ENCODE peak calls at places on chromosomes 5 and 9, in six cellular contexts. One of them, this sample, is unnamed.

GRCh38 chr5:112143684-112144083 is 275.4 kb downstream of the EPB41L4A start:
- DNase-seq in iPS DF 6.9: no peak
- DNase-seq in gastrocnemius medialis: no peak
- DNase-seq in neuronal stem cell: no peak
- DNase-seq in right atrium auricular region: no peak
- DNase-seq in CD4-positive, alpha-beta memory T cell: no peak
- DNase-seq in this sample: no peak

GRCh38 chr9:78507008-78507407 is 210.1 kb downstream of the PSAT1 start:
- DNase-seq in iPS DF 6.9: no peak
- DNase-seq in CD4-positive, alpha-beta memory T cell: no peak
- DNase-seq in neuronal stem cell: peak
- DNase-seq in right atrium auricular region: no peak
- DNase-seq in gastrocnemius medialis: no peak
- DNase-seq in this sample: no peak

GRCh38 chr9:20376042-20376441 is 246.3 kb downstream of the MLLT3 start:
- DNase-seq in CD4-positive, alpha-beta memory T cell: no peak
- DNase-seq in right atrium auricular region: no peak
- DNase-seq in gastrocnemius medialis: no peak
- DNase-seq in iPS DF 6.9: no peak
- DNase-seq in neuronal stem cell: no peak
- DNase-seq in this sample: no peak

GRCh38 chr9:98380065-98380681 is 124.7 kb upstream of the TBC1D2 start:
- DNase-seq in iPS DF 6.9: peak
- DNase-seq in CD4-positive, alpha-beta memory T cell: no peak
- DNase-seq in neuronal stem cell: no peak
- DNase-seq in gastrocnemius medialis: no peak
- DNase-seq in right atrium auricular region: no peak
- DNase-seq in this sample: no peak

GRCh38 chr5:141100243-141100805 is at the start of gene PCDHB3:
- DNase-seq in neuronal stem cell: no peak
- DNase-seq in iPS DF 6.9: peak
- DNase-seq in right atrium auricular region: no peak
- DNase-seq in CD4-positive, alpha-beta memory T cell: peak
- DNase-seq in gastrocnemius medialis: no peak
- DNase-seq in this sample: no peak

GRCh38 chr5:127447822-127448221 is 69.6 kb upstream of the PRRC1 start:
- DNase-seq in iPS DF 6.9: no peak
- DNase-seq in right atrium auricular region: no peak
- DNase-seq in neuronal stem cell: no peak
- DNase-seq in gastrocnemius medialis: no peak
- DNase-seq in CD4-positive, alpha-beta memory T cell: no peak
- DNase-seq in this sample: no peak

GRCh38 chr9:129863059-129863690 is 27.9 kb downstream of the USP20 start:
- DNase-seq in gastrocnemius medialis: no peak
- DNase-seq in neuronal stem cell: no peak
- DNase-seq in iPS DF 6.9: no peak
- DNase-seq in right atrium auricular region: no peak
- DNase-seq in CD4-positive, alpha-beta memory T cell: peak
- DNase-seq in this sample: peak

GRCh38 chr5:66840527-66841013 is 244.4 kb downstream of the MAST4 start:
- DNase-seq in iPS DF 6.9: no peak
- DNase-seq in CD4-positive, alpha-beta memory T cell: no peak
- DNase-seq in right atrium auricular region: no peak
- DNase-seq in gastrocnemius medialis: no peak
- DNase-seq in neuronal stem cell: no peak
- DNase-seq in this sample: no peak

GRCh38 chr9:134955801-134956200 is 38.1 kb upstream of the FCN1 start:
- DNase-seq in gastrocnemius medialis: no peak
- DNase-seq in iPS DF 6.9: no peak
- DNase-seq in right atrium auricular region: no peak
- DNase-seq in CD4-positive, alpha-beta memory T cell: no peak
- DNase-seq in neuronal stem cell: no peak
- DNase-seq in this sample: no peak

DNA sequence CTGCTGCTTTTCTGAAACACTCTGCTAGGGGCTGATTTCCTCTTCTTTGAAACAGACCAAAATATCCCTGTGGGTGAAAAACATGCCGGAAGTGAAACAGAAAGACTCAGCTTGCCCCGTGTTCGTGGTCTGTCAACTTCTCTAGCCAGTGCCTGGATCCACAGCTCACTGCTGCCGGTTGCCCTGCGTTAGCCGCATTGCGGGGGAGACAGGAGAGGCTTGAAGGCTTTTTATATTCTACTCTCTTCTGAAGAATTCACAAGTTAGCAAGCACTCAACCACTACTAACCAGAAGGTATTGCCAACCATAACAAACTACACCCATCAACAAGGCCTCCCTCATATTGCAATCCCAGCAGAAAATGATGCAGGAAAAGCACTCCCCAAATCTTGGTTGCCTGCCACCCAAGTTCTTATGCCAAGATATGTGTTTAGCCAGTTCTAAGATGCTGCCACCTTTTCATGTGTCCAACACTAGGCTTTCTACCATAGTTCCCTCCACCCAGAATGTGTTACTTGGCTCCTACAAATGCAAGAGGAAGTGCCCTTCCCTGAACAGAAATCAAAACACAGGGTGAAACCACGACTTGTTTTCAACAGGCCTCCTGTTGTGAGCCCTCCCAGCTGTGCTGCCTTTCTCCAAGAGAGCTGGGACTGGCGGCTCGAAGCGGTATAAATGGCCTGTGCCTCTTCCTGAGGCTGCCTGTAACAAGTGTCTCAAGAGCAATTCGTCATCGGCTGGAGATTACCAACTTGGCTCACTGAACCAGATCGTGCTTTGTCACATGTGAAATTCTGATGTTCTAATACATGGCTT is 128.9 kb downstream of the SNX18 start:
- DNase-seq in neuronal stem cell: peak
- DNase-seq in gastrocnemius medialis: peak
- DNase-seq in CD4-positive, alpha-beta memory T cell: peak
- DNase-seq in iPS DF 6.9: no peak
- DNase-seq in right atrium auricular region: peak
- DNase-seq in this sample: peak
- H3K27ac ChIP-seq in neuronal stem cell: no peak
- H3K27ac ChIP-seq in gastrocnemius medialis: peak
- H3K27ac ChIP-seq in CD4-positive, alpha-beta memory T cell: peak
- H3K27ac ChIP-seq in iPS DF 6.9: no peak
- H3K27ac ChIP-seq in right atrium auricular region: peak
- H3K27ac ChIP-seq in this sample: peak

GRCh38 chr9:87683751-87684626 is 41.9 kb upstream of the CTSL start:
- DNase-seq in neuronal stem cell: no peak
- DNase-seq in right atrium auricular region: peak
- DNase-seq in gastrocnemius medialis: no peak
- DNase-seq in CD4-positive, alpha-beta memory T cell: no peak
- DNase-seq in iPS DF 6.9: no peak
- DNase-seq in this sample: no peak
- H3K27ac ChIP-seq in neuronal stem cell: no peak
- H3K27ac ChIP-seq in right atrium auricular region: no peak
- H3K27ac ChIP-seq in gastrocnemius medialis: no peak
- H3K27ac ChIP-seq in CD4-positive, alpha-beta memory T cell: no peak
- H3K27ac ChIP-seq in iPS DF 6.9: no peak
- H3K27ac ChIP-seq in this sample: no peak

DNA sequence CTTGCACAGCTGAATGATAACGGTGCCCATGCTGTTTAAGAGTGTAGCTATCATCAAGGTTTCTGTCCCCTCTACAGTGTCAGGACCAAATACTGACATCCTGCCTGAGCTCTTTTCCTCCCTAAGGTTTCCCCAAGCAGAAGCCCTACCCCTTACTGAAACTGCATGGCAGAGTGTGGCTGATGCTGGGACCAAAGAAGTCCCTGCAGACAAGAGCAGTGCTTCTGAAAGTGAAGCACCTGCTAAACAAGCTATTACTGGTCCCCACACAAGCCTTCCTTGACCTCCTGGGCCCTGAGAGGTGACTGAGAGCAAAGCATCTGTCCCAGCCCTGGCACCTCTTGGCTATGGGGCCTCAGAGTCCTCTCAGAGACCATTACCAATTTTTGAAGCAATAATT is 56.1 kb downstream of the CFAP90 start:
- DNase-seq in CD4-positive, alpha-beta memory T cell: no peak
- DNase-seq in iPS DF 6.9: no peak
- DNase-seq in neuronal stem cell: no peak
- DNase-seq in right atrium auricular region: no peak
- DNase-seq in gastrocnemius medialis: no peak
- DNase-seq in this sample: no peak
- H3K27ac ChIP-seq in CD4-positive, alpha-beta memory T cell: no peak
- H3K27ac ChIP-seq in iPS DF 6.9: no peak
- H3K27ac ChIP-seq in neuronal stem cell: peak
- H3K27ac ChIP-seq in right atrium auricular region: no peak
- H3K27ac ChIP-seq in gastrocnemius medialis: no peak
- H3K27ac ChIP-seq in this sample: no peak

GRCh38 chr5:137070521-137070920 is 428.6 kb downstream of the SPOCK1 start:
- DNase-seq in right atrium auricular region: peak
- DNase-seq in neuronal stem cell: no peak
- DNase-seq in CD4-positive, alpha-beta memory T cell: no peak
- DNase-seq in iPS DF 6.9: no peak
- DNase-seq in gastrocnemius medialis: no peak
- DNase-seq in this sample: no peak
- H3K27ac ChIP-seq in right atrium auricular region: no peak
- H3K27ac ChIP-seq in neuronal stem cell: no peak
- H3K27ac ChIP-seq in CD4-positive, alpha-beta memory T cell: no peak
- H3K27ac ChIP-seq in iPS DF 6.9: no peak
- H3K27ac ChIP-seq in gastrocnemius medialis: no peak
- H3K27ac ChIP-seq in this sample: no peak

DNA sequence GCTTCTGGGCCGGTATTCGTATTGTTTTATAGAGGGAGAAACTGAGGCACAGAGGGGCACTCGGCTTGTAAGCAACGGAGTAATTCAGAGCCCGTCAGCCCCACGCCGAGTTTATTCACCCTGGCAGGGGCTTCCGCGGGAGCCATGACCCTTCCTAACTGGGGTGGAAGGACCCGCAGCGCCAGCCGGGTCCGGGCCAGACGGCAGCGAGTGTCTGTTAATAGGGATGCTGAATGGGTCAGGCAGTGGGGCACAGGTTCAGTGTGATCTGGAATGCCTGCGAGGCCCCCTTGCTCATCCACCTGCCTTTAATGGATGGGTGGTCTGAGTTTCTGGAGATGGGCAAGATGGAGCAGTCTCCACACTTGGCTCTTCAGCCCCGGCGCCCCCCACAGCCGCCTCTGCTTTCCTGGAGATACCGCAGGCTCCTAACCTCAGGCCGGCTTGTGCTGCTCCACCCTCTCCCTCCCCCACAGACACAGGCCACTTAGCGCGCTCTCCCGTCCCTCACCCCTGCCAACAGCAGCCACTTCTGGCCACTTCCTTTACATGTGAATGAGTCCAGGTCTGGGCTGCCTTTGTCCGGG is 147.0 kb downstream of the ERCC6L2 start:
- DNase-seq in gastrocnemius medialis: no peak
- DNase-seq in CD4-positive, alpha-beta memory T cell: no peak
- DNase-seq in right atrium auricular region: no peak
- DNase-seq in iPS DF 6.9: no peak
- DNase-seq in neuronal stem cell: peak
- DNase-seq in this sample: peak
- H3K27ac ChIP-seq in gastrocnemius medialis: no peak
- H3K27ac ChIP-seq in CD4-positive, alpha-beta memory T cell: peak
- H3K27ac ChIP-seq in right atrium auricular region: peak
- H3K27ac ChIP-seq in iPS DF 6.9: no peak
- H3K27ac ChIP-seq in neuronal stem cell: no peak
- H3K27ac ChIP-seq in this sample: peak

GRCh38 chr9:72145093-72145492 is 4.1 kb upstream of the GDA start:
- DNase-seq in neuronal stem cell: no peak
- DNase-seq in CD4-positive, alpha-beta memory T cell: no peak
- DNase-seq in right atrium auricular region: no peak
- DNase-seq in iPS DF 6.9: no peak
- DNase-seq in gastrocnemius medialis: no peak
- DNase-seq in this sample: no peak
- H3K27ac ChIP-seq in neuronal stem cell: no peak
- H3K27ac ChIP-seq in CD4-positive, alpha-beta memory T cell: no peak
- H3K27ac ChIP-seq in right atrium auricular region: no peak
- H3K27ac ChIP-seq in iPS DF 6.9: no peak
- H3K27ac ChIP-seq in gastrocnemius medialis: no peak
- H3K27ac ChIP-seq in this sample: no peak

This sample was measured in CD8-positive, alpha-beta memory T cell.